ENCODE peak calls at places on chromosomes 16 and 17, in nine cellular contexts. W is transverse colon, Y is prostate gland, K is A549, S is GM12878, M is body of pancreas, R is heart left ventricle, G is K562, H is gastrocnemius medialis. I is an unnamed sample.

GRCh38 chr17:81815646-81815985 is 11.7 kb downstream of the GCGR start:
- DNase-seq in W (peak), Y (no peak), K (no peak), S (no peak), M (no peak), R (no peak), G (no peak), H (no peak), I (no peak)

GRCh38 chr17:79777844-79778503 is at the start of gene CBX2:
- DNase-seq in W (peak), Y (peak), K (peak), S (no peak), M (peak), R (peak), G (peak), H (peak), I (peak)

GRCh38 chr16:11308493-11309283 is 27.6 kb upstream of the PRM1 start:
- DNase-seq in W (peak), Y (no peak), K (no peak), S (peak), M (no peak), R (no peak), G (peak), H (no peak), I (no peak)

GRCh38 chr16:69408451-69408850 is 16.0 kb upstream of the CYB5B start:
- DNase-seq in W (peak), Y (no peak), K (no peak), S (no peak), M (no peak), R (peak), G (no peak), H (no peak), I (no peak)

GRCh38 chr17:19470529-19471261 is 59.7 kb downstream of the RNF112 start:
- DNase-seq in W (peak), Y (peak), K (no peak), S (no peak), M (peak), R (peak), G (no peak), H (peak), I (no peak)

GRCh38 chr17:29143894-29144293 is 36.3 kb downstream of the MYO18A start:
- DNase-seq in W (no peak), Y (no peak), K (peak), S (no peak), M (no peak), R (no peak), G (no peak), H (peak), I (no peak)

GRCh38 chr16:62077998-62078397 is 41.8 kb upstream of the CDH8 start:
- DNase-seq in W (no peak), Y (no peak), K (no peak), S (no peak), M (no peak), R (no peak), G (no peak), H (no peak), I (no peak)

GRCh38 chr16:54142787-54143186 is 143.8 kb downstream of the IRX3 start:
- DNase-seq in W (no peak), Y (no peak), K (no peak), S (no peak), M (no peak), R (no peak), G (no peak), H (no peak), I (no peak)

GRCh38 chr17:38611872-38612376 is 6.2 kb upstream of the SRCIN1 start:
- DNase-seq in W (no peak), Y (no peak), K (no peak), S (no peak), M (no peak), R (no peak), G (no peak), H (no peak), I (no peak)

GRCh38 chr16:23947838-23948237 is 112.1 kb downstream of the PRKCB start:
- DNase-seq in W (no peak), Y (no peak), K (no peak), S (no peak), M (no peak), R (no peak), G (no peak), H (no peak), I (no peak)

GRCh38 chr16:84606081-84606875 is 11.6 kb downstream of the COTL1 start:
- DNase-seq in W (no peak), Y (no peak), K (no peak), S (no peak), M (no peak), R (no peak), G (no peak), H (no peak), I (no peak)

GRCh38 chr16:47477680-47478079 is 16.5 kb downstream of the PHKB start:
- DNase-seq in W (no peak), Y (no peak), K (no peak), S (no peak), M (no peak), R (no peak), G (no peak), H (no peak), I (no peak)

GRCh38 chr17:8417806-8418205 is 17.9 kb upstream of the NDEL1 start:
- DNase-seq in W (no peak), Y (no peak), K (no peak), S (no peak), M (no peak), R (no peak), G (no peak), H (no peak), I (no peak)

GRCh38 chr17:82921426-82921825 is 81.6 kb upstream of the ZNF750 start:
- DNase-seq in W (no peak), Y (no peak), K (no peak), S (no peak), M (no peak), R (no peak), G (no peak), H (no peak), I (no peak)

GRCh38 chr17:68660302-68660701 is 59.1 kb upstream of the FAM20A start:
- DNase-seq in W (no peak), Y (no peak), K (no peak), S (no peak), M (no peak), R (no peak), G (no peak), H (no peak), I (no peak)

GRCh38 chr17:20315321-20315720 is 152.0 kb downstream of the LGALS9B start:
- DNase-seq in W (no peak), Y (no peak), K (no peak), S (no peak), M (no peak), R (no peak), G (no peak), H (no peak), I (no peak)

GRCh38 chr16:16067127-16067526 is 117.7 kb downstream of the ABCC1 start:
- DNase-seq in W (peak), Y (no peak), K (no peak), S (no peak), M (peak), R (no peak), G (no peak), H (peak), I (no peak)

GRCh38 chr16:25897677-25898076 is 205.9 kb downstream of the HS3ST4 start:
- DNase-seq in W (no peak), Y (no peak), K (no peak), S (no peak), M (no peak), R (no peak), G (no peak), H (no peak), I (no peak)

GRCh38 chr17:65556014-65556909 is 5.2 kb downstream of the AXIN2 start:
- DNase-seq in W (peak), Y (peak), K (peak), S (no peak), M (peak), R (peak), G (peak), H (peak), I (peak)

GRCh38 chr16:54506691-54507090 is 220.1 kb upstream of the IRX3 start:
- DNase-seq in W (no peak), Y (no peak), K (no peak), S (no peak), M (no peak), R (no peak), G (no peak), H (no peak), I (no peak)

GRCh38 chr17:62614142-62614541 is 13.3 kb upstream of the MRC2 start:
- DNase-seq in W (no peak), Y (no peak), K (no peak), S (no peak), M (no peak), R (no peak), G (no peak), H (no peak), I (no peak)

GRCh38 chr17:19671433-19671832 is 22.9 kb downstream of the ALDH3A2 start:
- DNase-seq in W (no peak), Y (no peak), K (no peak), S (no peak), M (no peak), R (no peak), G (no peak), H (peak), I (no peak)

GRCh38 chr17:49880291-49881053 is 32.6 kb upstream of the TAC4 start:
- DNase-seq in W (peak), Y (peak), K (peak), S (no peak), M (peak), R (peak), G (peak), H (peak), I (peak)

GRCh38 chr16:6493555-6493954 is 839.1 kb upstream of the RBFOX1 start:
- DNase-seq in W (no peak), Y (no peak), K (no peak), S (no peak), M (no peak), R (no peak), G (no peak), H (no peak), I (no peak)

GRCh38 chr17:36934759-36935630 is 2.3 kb upstream of the LHX1 start:
- DNase-seq in W (no peak), Y (no peak), K (peak), S (no peak), M (no peak), R (no peak), G (peak), H (no peak), I (no peak)

GRCh38 chr16:85571813-85572619 is 41.1 kb upstream of the GSE1 start:
- DNase-seq in W (peak), Y (no peak), K (no peak), S (no peak), M (no peak), R (no peak), G (no peak), H (no peak), I (no peak)

GRCh38 chr17:41967921-41968578 is 1.5 kb downstream of the CNP start:
- DNase-seq in W (no peak), Y (no peak), K (no peak), S (no peak), M (no peak), R (no peak), G (no peak), H (no peak), I (no peak)

GRCh38 chr16:69310479-69311114 is 553 bp upstream of the VPS4A start:
- DNase-seq in W (no peak), Y (no peak), K (no peak), S (no peak), M (no peak), R (no peak), G (no peak), H (no peak), I (no peak)

GRCh38 chr17:43401293-43401692 is 2.5 kb downstream of the ARL4D start:
- DNase-seq in W (no peak), Y (no peak), K (peak), S (no peak), M (peak), R (no peak), G (no peak), H (peak), I (peak)

GRCh38 chr16:22191089-22191965 is 14.8 kb upstream of the EEF2K start:
- DNase-seq in W (peak), Y (peak), K (peak), S (peak), M (peak), R (peak), G (peak), H (peak), I (peak)

GRCh38 chr16:22190169-22191088 is 15.6 kb upstream of the EEF2K start:
- DNase-seq in W (peak), Y (peak), K (peak), S (peak), M (peak), R (peak), G (peak), H (peak), I (peak)

GRCh38 chr16:22193134-22193411 is 13.0 kb upstream of the EEF2K start:
- DNase-seq in W (no peak), Y (no peak), K (no peak), S (no peak), M (no peak), R (no peak), G (no peak), H (no peak), I (no peak)

GRCh38 chr16:22192261-22193133 is 13.6 kb upstream of the EEF2K start:
- DNase-seq in W (peak), Y (peak), K (no peak), S (peak), M (peak), R (peak), G (peak), H (peak), I (no peak)

DNA sequence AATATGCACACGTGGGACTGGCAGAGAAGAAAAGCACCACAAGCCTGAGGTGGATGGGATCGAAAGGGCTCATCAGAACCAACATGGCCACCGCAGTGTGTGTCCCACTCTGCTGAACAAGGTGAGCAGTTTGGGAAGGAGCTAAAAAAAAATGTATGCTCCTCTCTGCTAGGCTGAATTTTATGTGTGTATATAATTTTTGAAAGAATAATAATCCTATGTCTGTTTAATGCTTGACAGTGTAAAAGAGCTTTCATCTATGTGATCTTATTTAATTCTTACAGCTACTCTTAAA is 14.2 kb upstream of the EEF2K start:
- DNase-seq in W (peak), Y (no peak), K (peak), S (no peak), M (peak), R (no peak), G (no peak), H (peak), I (no peak)
- TF ChIP-seq POLR2A in W (no peak), Y (no peak), K (no peak), S (no peak), M (no peak), R (no peak), G (no peak), H (no peak), I (no peak)

GRCh38 chr16:12758670-12759558 is 44.8 kb downstream of the CPPED1 start:
- DNase-seq in W (no peak), Y (no peak), K (no peak), S (no peak), M (no peak), R (no peak), G (no peak), H (no peak), I (no peak)

GRCh38 chr16:12754824-12755543 is 48.7 kb downstream of the CPPED1 start:
- DNase-seq in W (no peak), Y (no peak), K (no peak), S (no peak), M (no peak), R (no peak), G (no peak), H (no peak), I (no peak)

GRCh38 chr16:12757546-12757945 is 46.1 kb downstream of the CPPED1 start:
- DNase-seq in W (no peak), Y (no peak), K (no peak), S (no peak), M (no peak), R (no peak), G (no peak), H (no peak), I (no peak)

GRCh38 chr16:12760819-12761611 is 42.7 kb downstream of the CPPED1 start:
- DNase-seq in W (no peak), Y (no peak), K (no peak), S (no peak), M (no peak), R (no peak), G (no peak), H (no peak), I (no peak)

DNA sequence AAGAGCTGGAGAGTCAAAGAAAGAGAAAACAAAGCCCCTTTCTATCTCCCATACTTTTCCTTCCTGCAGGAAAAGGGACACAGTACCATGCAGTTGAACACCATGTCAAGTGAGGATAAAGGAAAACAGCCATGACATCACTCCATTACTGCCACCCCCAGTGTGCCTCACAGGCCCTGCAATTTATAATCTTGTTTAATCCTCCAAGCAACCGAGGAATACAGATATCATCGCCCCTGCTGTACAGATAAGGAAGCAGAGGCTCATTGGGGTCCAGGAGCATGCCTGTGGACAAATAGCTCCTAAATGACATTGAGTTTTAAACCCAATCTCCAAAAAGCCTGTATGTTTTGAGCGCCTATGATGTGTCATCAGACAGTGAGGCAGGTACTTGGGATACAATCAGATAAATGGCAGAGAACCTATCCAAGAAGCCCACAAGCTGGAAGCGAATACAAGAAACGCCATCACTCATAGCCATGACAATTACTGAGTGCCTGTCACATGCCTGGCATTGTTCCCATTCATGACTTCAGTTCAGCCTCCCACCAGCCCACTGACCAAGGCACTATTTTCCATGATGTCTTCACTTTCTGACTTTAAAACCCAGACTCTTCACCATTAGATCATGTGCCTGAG is 45.5 kb downstream of the CPPED1 start:
- DNase-seq in W (no peak), Y (no peak), K (no peak), S (no peak), M (no peak), R (no peak), G (no peak), H (no peak), I (no peak)
- TF ChIP-seq POLR2A in W (no peak), Y (no peak), K (no peak), S (no peak), M (no peak), R (no peak), G (no peak), H (no peak), I (no peak)

GRCh38 chr16:31491778-31492418 is 9.0 kb downstream of the SLC5A2 start:
- DNase-seq in W (no peak), Y (no peak), K (no peak), S (no peak), M (no peak), R (no peak), G (no peak), H (no peak), I (no peak)
- TF ChIP-seq POLR2A in W (no peak), Y (no peak), K (no peak), S (no peak), M (no peak), R (no peak), G (no peak), H (no peak), I (no peak)

DNA sequence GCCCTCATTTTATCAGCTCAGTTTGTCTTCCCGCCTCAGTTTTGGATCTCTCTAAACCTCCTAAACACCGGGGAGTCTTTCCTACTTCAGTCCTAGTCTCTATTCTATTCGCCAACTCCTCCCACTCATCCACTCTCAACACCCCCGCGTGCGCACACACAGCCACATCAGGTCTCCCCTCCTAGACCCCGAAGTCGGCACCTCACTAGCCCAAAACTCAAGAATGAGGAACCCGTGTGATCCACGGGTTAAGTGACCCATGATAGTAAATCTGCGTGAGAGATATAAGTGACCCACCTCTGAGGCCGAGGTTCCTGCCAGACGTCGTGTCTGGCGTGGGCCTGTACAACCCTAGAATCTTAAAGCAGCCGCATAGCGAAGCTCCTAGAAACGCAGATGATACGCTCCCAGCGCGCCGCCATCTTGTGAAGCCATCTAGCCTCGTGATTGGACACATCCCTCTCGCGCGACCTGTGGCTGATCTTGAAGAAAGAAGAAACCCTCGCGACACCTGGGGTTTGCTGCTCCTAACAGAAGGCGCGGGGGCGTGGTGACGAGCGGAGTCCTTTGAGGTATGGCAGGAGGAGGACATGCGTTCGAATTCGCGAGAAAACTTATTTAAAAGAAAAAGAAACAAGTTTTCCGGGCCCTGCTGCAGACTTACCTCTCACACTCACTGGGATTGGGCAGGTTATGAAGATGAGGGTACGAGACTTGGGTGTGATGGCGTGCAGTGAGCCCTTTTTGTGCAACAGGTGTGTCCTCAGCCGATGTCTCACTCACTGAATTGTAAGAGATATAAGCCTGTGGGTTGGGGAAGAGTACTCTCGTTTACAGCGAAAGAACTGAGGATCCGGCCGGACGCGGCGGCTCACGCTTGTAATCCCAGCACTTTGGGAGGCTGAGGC is at the start of gene METTL16:
- DNase-seq in W (peak), Y (peak), K (peak), S (peak), M (peak), R (peak), G (peak), H (peak), I (peak)
- TF ChIP-seq POLR2A in W (peak), Y (peak), K (peak), S (peak), M (peak), R (no peak), G (peak), H (peak), I (peak)

GRCh38 chr17:78133971-78134898 is 3.7 kb downstream of the TMC8 start:
- DNase-seq in W (peak), Y (peak), K (peak), S (no peak), M (peak), R (no peak), G (peak), H (no peak), I (peak)
- TF ChIP-seq POLR2A in W (no peak), Y (no peak), K (no peak), S (peak), M (no peak), R (no peak), G (no peak), H (no peak), I (no peak)

GRCh38 chr16:52727878-52728277 is 180.9 kb upstream of the TOX3 start:
- DNase-seq in W (no peak), Y (no peak), K (no peak), S (no peak), M (no peak), R (no peak), G (no peak), H (no peak), I (no peak)

GRCh38 chr16:52729731-52730130 is 182.8 kb upstream of the TOX3 start:
- DNase-seq in W (no peak), Y (no peak), K (no peak), S (no peak), M (no peak), R (no peak), G (no peak), H (no peak), I (no peak)

GRCh38 chr16:52721331-52721730 is 174.4 kb upstream of the TOX3 start:
- DNase-seq in W (no peak), Y (no peak), K (no peak), S (no peak), M (no peak), R (no peak), G (no peak), H (no peak), I (no peak)

GRCh38 chr16:52725461-52725860 is 178.5 kb upstream of the TOX3 start:
- DNase-seq in W (no peak), Y (no peak), K (no peak), S (no peak), M (no peak), R (no peak), G (no peak), H (no peak), I (no peak)

GRCh38 chr16:52725043-52725442 is 178.1 kb upstream of the TOX3 start:
- DNase-seq in W (no peak), Y (no peak), K (no peak), S (no peak), M (no peak), R (no peak), G (no peak), H (no peak), I (no peak)
- TF ChIP-seq POLR2A in W (no peak), Y (no peak), K (no peak), S (no peak), M (no peak), R (no peak), G (no peak), H (no peak), I (no peak)